ENCODE peak calls at places on chromosomes 13 and 19, in four cellular contexts. One of them, this sample, is unnamed.

GRCh38 chr13:42041684-42042035 is 6.8 kb upstream of the DGKH start:
- DNase-seq in H7: peak
- DNase-seq in skeletal muscle cell: no peak
- DNase-seq in dermis microvascular lymphatic vessel endothelial cell: peak
- DNase-seq in this sample: no peak

GRCh38 chr13:86567119-86567518 is 767.9 kb upstream of the SLITRK6 start:
- DNase-seq in H7: peak
- DNase-seq in skeletal muscle cell: no peak
- DNase-seq in dermis microvascular lymphatic vessel endothelial cell: no peak
- DNase-seq in this sample: no peak

GRCh38 chr13:112161441-112162301 is 94.7 kb downstream of the SOX1 start:
- DNase-seq in H7: peak
- DNase-seq in skeletal muscle cell: no peak
- DNase-seq in dermis microvascular lymphatic vessel endothelial cell: no peak
- DNase-seq in this sample: no peak

GRCh38 chr19:29550896-29551295 is 25.1 kb downstream of the VSTM2B start:
- DNase-seq in H7: peak
- DNase-seq in skeletal muscle cell: no peak
- DNase-seq in dermis microvascular lymphatic vessel endothelial cell: no peak
- DNase-seq in this sample: no peak

GRCh38 chr13:113029487-113030258 is 60.7 kb downstream of the MCF2L start:
- DNase-seq in H7: peak
- DNase-seq in skeletal muscle cell: no peak
- DNase-seq in dermis microvascular lymphatic vessel endothelial cell: peak
- DNase-seq in this sample: no peak

GRCh38 chr19:5260381-5260967 is 80.1 kb downstream of the PTPRS start:
- DNase-seq in H7: no peak
- DNase-seq in skeletal muscle cell: no peak
- DNase-seq in dermis microvascular lymphatic vessel endothelial cell: no peak
- DNase-seq in this sample: no peak

GRCh38 chr19:17194608-17195007 is 20.5 kb upstream of the USE1 start:
- DNase-seq in H7: no peak
- DNase-seq in skeletal muscle cell: no peak
- DNase-seq in dermis microvascular lymphatic vessel endothelial cell: no peak
- DNase-seq in this sample: no peak

GRCh38 chr13:66780814-66781213 is 449.3 kb downstream of the PCDH9 start:
- DNase-seq in H7: no peak
- DNase-seq in skeletal muscle cell: peak
- DNase-seq in dermis microvascular lymphatic vessel endothelial cell: no peak
- DNase-seq in this sample: peak

GRCh38 chr13:94387047-94387446 is 92.4 kb downstream of the DCT start:
- DNase-seq in H7: no peak
- DNase-seq in skeletal muscle cell: no peak
- DNase-seq in dermis microvascular lymphatic vessel endothelial cell: no peak
- DNase-seq in this sample: no peak

GRCh38 chr13:30832845-30833332 is 73.2 kb upstream of the MEDAG start:
- DNase-seq in H7: peak
- DNase-seq in skeletal muscle cell: no peak
- DNase-seq in dermis microvascular lymphatic vessel endothelial cell: peak
- DNase-seq in this sample: no peak

GRCh38 chr19:15900504-15900903 is 2.6 kb upstream of the CYP4F2 start:
- DNase-seq in H7: no peak
- DNase-seq in skeletal muscle cell: no peak
- DNase-seq in dermis microvascular lymphatic vessel endothelial cell: no peak
- DNase-seq in this sample: no peak

GRCh38 chr13:109135018-109135417 is 505.6 kb downstream of the MYO16 start:
- DNase-seq in H7: peak
- DNase-seq in skeletal muscle cell: no peak
- DNase-seq in dermis microvascular lymphatic vessel endothelial cell: no peak
- DNase-seq in this sample: no peak

GRCh38 chr13:72620874-72621273 is 106.6 kb downstream of the MZT1 start:
- DNase-seq in H7: no peak
- DNase-seq in skeletal muscle cell: no peak
- DNase-seq in dermis microvascular lymphatic vessel endothelial cell: no peak
- DNase-seq in this sample: no peak

GRCh38 chr13:94707400-94708021 is 4.8 kb downstream of the SOX21 start:
- DNase-seq in H7: peak
- DNase-seq in skeletal muscle cell: no peak
- DNase-seq in dermis microvascular lymphatic vessel endothelial cell: no peak
- DNase-seq in this sample: no peak

GRCh38 chr13:46831588-46832194 is 34.7 kb upstream of the ESD start:
- DNase-seq in H7: no peak
- DNase-seq in skeletal muscle cell: peak
- DNase-seq in dermis microvascular lymphatic vessel endothelial cell: peak
- DNase-seq in this sample: no peak

GRCh38 chr19:1057185-1057857 is 9.6 kb upstream of the ARHGAP45 start:
- DNase-seq in H7: no peak
- DNase-seq in skeletal muscle cell: peak
- DNase-seq in dermis microvascular lymphatic vessel endothelial cell: peak
- DNase-seq in this sample: no peak